ENCODE peak calls at places on chromosomes 2 and 18, in eight cellular contexts. One of them, this sample, is unnamed.

GRCh38 chr18:24447961-24448360 is 12.5 kb upstream of the HRH4 start:
- DNase-seq in heart right ventricle: no peak
- DNase-seq in HT-29: no peak
- DNase-seq in T-helper 1 cell: no peak
- DNase-seq in DMS79 treated with DMSO at 0.1 percent for 48 hours: no peak
- DNase-seq in amniotic stem cell: no peak
- DNase-seq in EL: no peak
- DNase-seq in activated naive CD8-positive, alpha-beta T cell treated with anti-CD3 and anti-CD28 coated beads, Interleukin-2, amount 50 U/mL, for 24 hours: no peak
- DNase-seq in this sample: no peak

GRCh38 chr2:172698041-172698863 is 37.4 kb upstream of the RAPGEF4 start:
- DNase-seq in EL: peak
- DNase-seq in DMS79 treated with DMSO at 0.1 percent for 48 hours: no peak
- DNase-seq in amniotic stem cell: peak
- DNase-seq in T-helper 1 cell: no peak
- DNase-seq in heart right ventricle: no peak
- DNase-seq in activated naive CD8-positive, alpha-beta T cell treated with anti-CD3 and anti-CD28 coated beads, Interleukin-2, amount 50 U/mL, for 24 hours: peak
- DNase-seq in HT-29: peak
- DNase-seq in this sample: no peak

GRCh38 chr2:28292491-28292890 is 100.2 kb upstream of the FOSL2 start:
- DNase-seq in EL: peak
- DNase-seq in DMS79 treated with DMSO at 0.1 percent for 48 hours: no peak
- DNase-seq in heart right ventricle: no peak
- DNase-seq in T-helper 1 cell: no peak
- DNase-seq in HT-29: no peak
- DNase-seq in activated naive CD8-positive, alpha-beta T cell treated with anti-CD3 and anti-CD28 coated beads, Interleukin-2, amount 50 U/mL, for 24 hours: peak
- DNase-seq in amniotic stem cell: no peak
- DNase-seq in this sample: no peak

GRCh38 chr2:84424152-84424551 is 34.9 kb downstream of the SUCLG1 start:
- DNase-seq in HT-29: peak
- DNase-seq in activated naive CD8-positive, alpha-beta T cell treated with anti-CD3 and anti-CD28 coated beads, Interleukin-2, amount 50 U/mL, for 24 hours: no peak
- DNase-seq in DMS79 treated with DMSO at 0.1 percent for 48 hours: no peak
- DNase-seq in amniotic stem cell: peak
- DNase-seq in T-helper 1 cell: no peak
- DNase-seq in heart right ventricle: no peak
- DNase-seq in EL: no peak
- DNase-seq in this sample: no peak

GRCh38 chr2:218291934-218292699 is at the start of gene TMBIM1:
- DNase-seq in HT-29: peak
- DNase-seq in heart right ventricle: peak
- DNase-seq in amniotic stem cell: peak
- DNase-seq in DMS79 treated with DMSO at 0.1 percent for 48 hours: peak
- DNase-seq in EL: peak
- DNase-seq in activated naive CD8-positive, alpha-beta T cell treated with anti-CD3 and anti-CD28 coated beads, Interleukin-2, amount 50 U/mL, for 24 hours: peak
- DNase-seq in T-helper 1 cell: peak
- DNase-seq in this sample: peak

GRCh38 chr2:181183878-181184553 is 203.6 kb downstream of the UBE2E3 start:
- DNase-seq in amniotic stem cell: no peak
- DNase-seq in HT-29: no peak
- DNase-seq in T-helper 1 cell: no peak
- DNase-seq in EL: no peak
- DNase-seq in DMS79 treated with DMSO at 0.1 percent for 48 hours: no peak
- DNase-seq in activated naive CD8-positive, alpha-beta T cell treated with anti-CD3 and anti-CD28 coated beads, Interleukin-2, amount 50 U/mL, for 24 hours: no peak
- DNase-seq in heart right ventricle: no peak
- DNase-seq in this sample: no peak

GRCh38 chr2:102932521-102932920 is 170.7 kb downstream of the TMEM182 start:
- DNase-seq in EL: no peak
- DNase-seq in HT-29: no peak
- DNase-seq in DMS79 treated with DMSO at 0.1 percent for 48 hours: peak
- DNase-seq in heart right ventricle: no peak
- DNase-seq in T-helper 1 cell: no peak
- DNase-seq in amniotic stem cell: no peak
- DNase-seq in activated naive CD8-positive, alpha-beta T cell treated with anti-CD3 and anti-CD28 coated beads, Interleukin-2, amount 50 U/mL, for 24 hours: no peak
- DNase-seq in this sample: no peak

GRCh38 chr2:110785439-110785838 is 53.1 kb downstream of the ACOXL start:
- DNase-seq in activated naive CD8-positive, alpha-beta T cell treated with anti-CD3 and anti-CD28 coated beads, Interleukin-2, amount 50 U/mL, for 24 hours: no peak
- DNase-seq in DMS79 treated with DMSO at 0.1 percent for 48 hours: no peak
- DNase-seq in heart right ventricle: no peak
- DNase-seq in amniotic stem cell: no peak
- DNase-seq in HT-29: no peak
- DNase-seq in T-helper 1 cell: no peak
- DNase-seq in EL: no peak
- DNase-seq in this sample: no peak

GRCh38 chr2:71556811-71557210 is 103.5 kb downstream of the DYSF start:
- DNase-seq in heart right ventricle: no peak
- DNase-seq in EL: no peak
- DNase-seq in DMS79 treated with DMSO at 0.1 percent for 48 hours: no peak
- DNase-seq in HT-29: no peak
- DNase-seq in T-helper 1 cell: no peak
- DNase-seq in activated naive CD8-positive, alpha-beta T cell treated with anti-CD3 and anti-CD28 coated beads, Interleukin-2, amount 50 U/mL, for 24 hours: no peak
- DNase-seq in amniotic stem cell: no peak
- DNase-seq in this sample: peak

GRCh38 chr18:39058386-39059000 is 1492.9 kb upstream of the CELF4 start:
- DNase-seq in EL: no peak
- DNase-seq in heart right ventricle: no peak
- DNase-seq in activated naive CD8-positive, alpha-beta T cell treated with anti-CD3 and anti-CD28 coated beads, Interleukin-2, amount 50 U/mL, for 24 hours: no peak
- DNase-seq in T-helper 1 cell: no peak
- DNase-seq in DMS79 treated with DMSO at 0.1 percent for 48 hours: no peak
- DNase-seq in HT-29: no peak
- DNase-seq in amniotic stem cell: no peak
- DNase-seq in this sample: no peak

GRCh38 chr2:234677758-234678538 is 181.1 kb upstream of the ARL4C start:
- DNase-seq in amniotic stem cell: no peak
- DNase-seq in activated naive CD8-positive, alpha-beta T cell treated with anti-CD3 and anti-CD28 coated beads, Interleukin-2, amount 50 U/mL, for 24 hours: no peak
- DNase-seq in heart right ventricle: no peak
- DNase-seq in HT-29: no peak
- DNase-seq in DMS79 treated with DMSO at 0.1 percent for 48 hours: no peak
- DNase-seq in EL: peak
- DNase-seq in T-helper 1 cell: no peak
- DNase-seq in this sample: no peak

GRCh38 chr18:65547046-65547445 is 203.8 kb upstream of the CDH7 start:
- DNase-seq in amniotic stem cell: no peak
- DNase-seq in HT-29: no peak
- DNase-seq in activated naive CD8-positive, alpha-beta T cell treated with anti-CD3 and anti-CD28 coated beads, Interleukin-2, amount 50 U/mL, for 24 hours: no peak
- DNase-seq in T-helper 1 cell: no peak
- DNase-seq in EL: no peak
- DNase-seq in DMS79 treated with DMSO at 0.1 percent for 48 hours: no peak
- DNase-seq in heart right ventricle: no peak
- DNase-seq in this sample: no peak

GRCh38 chr2:78281164-78281563 is 744.3 kb upstream of the REG3G start:
- DNase-seq in DMS79 treated with DMSO at 0.1 percent for 48 hours: no peak
- DNase-seq in EL: no peak
- DNase-seq in amniotic stem cell: no peak
- DNase-seq in T-helper 1 cell: no peak
- DNase-seq in heart right ventricle: no peak
- DNase-seq in HT-29: no peak
- DNase-seq in activated naive CD8-positive, alpha-beta T cell treated with anti-CD3 and anti-CD28 coated beads, Interleukin-2, amount 50 U/mL, for 24 hours: no peak
- DNase-seq in this sample: no peak

GRCh38 chr2:29309090-29310054 is 194.2 kb downstream of the CLIP4 start:
- DNase-seq in EL: peak
- DNase-seq in heart right ventricle: no peak
- DNase-seq in HT-29: peak
- DNase-seq in amniotic stem cell: peak
- DNase-seq in DMS79 treated with DMSO at 0.1 percent for 48 hours: no peak
- DNase-seq in T-helper 1 cell: peak
- DNase-seq in activated naive CD8-positive, alpha-beta T cell treated with anti-CD3 and anti-CD28 coated beads, Interleukin-2, amount 50 U/mL, for 24 hours: peak
- DNase-seq in this sample: no peak

GRCh38 chr2:108492364-108492763 is 41.9 kb upstream of the LIMS1 start:
- DNase-seq in heart right ventricle: no peak
- DNase-seq in HT-29: no peak
- DNase-seq in activated naive CD8-positive, alpha-beta T cell treated with anti-CD3 and anti-CD28 coated beads, Interleukin-2, amount 50 U/mL, for 24 hours: no peak
- DNase-seq in T-helper 1 cell: no peak
- DNase-seq in EL: peak
- DNase-seq in amniotic stem cell: peak
- DNase-seq in DMS79 treated with DMSO at 0.1 percent for 48 hours: no peak
- DNase-seq in this sample: no peak

GRCh38 chr2:12684471-12684936 is 32.2 kb upstream of the TRIB2 start:
- DNase-seq in T-helper 1 cell: no peak
- DNase-seq in activated naive CD8-positive, alpha-beta T cell treated with anti-CD3 and anti-CD28 coated beads, Interleukin-2, amount 50 U/mL, for 24 hours: no peak
- DNase-seq in amniotic stem cell: no peak
- DNase-seq in EL: peak
- DNase-seq in HT-29: no peak
- DNase-seq in DMS79 treated with DMSO at 0.1 percent for 48 hours: no peak
- DNase-seq in heart right ventricle: no peak
- DNase-seq in this sample: no peak

This sample was measured in psoas muscle.